ENCODE peak calls at places on chromosomes 4 and X, in four cellular contexts. T, U, C and S are unnamed samples.

GRCh38 chr4:89753601-89754066 is 83.3 kb downstream of the SNCA start:
- DNase-seq in C (peak), T (peak), U (no peak), S (peak)

GRCh38 chr4:156941940-156942548 is 29.6 kb downstream of the PDGFC start:
- DNase-seq in T (peak), U (no peak), C (peak), S (peak)

GRCh38 chr4:111230265-111230664 is 607.4 kb upstream of the PITX2 start:
- DNase-seq in T (no peak), C (no peak), U (no peak), S (no peak)

GRCh38 chr4:1168291-1169031 is 3.9 kb downstream of the SPON2 start:
- DNase-seq in U (no peak), C (no peak), T (no peak), S (no peak)

GRCh38 chrX:51568586-51568985 is 50.1 kb downstream of the CENPVL3 start:
- DNase-seq in U (no peak), C (no peak), T (no peak), S (no peak)

GRCh38 chrX:68999351-68999750 is 165.9 kb downstream of the PJA1 start:
- DNase-seq in U (no peak), T (no peak), C (no peak), S (peak)

GRCh38 chrX:53317365-53318069 is 36.1 kb upstream of the IQSEC2 start:
- DNase-seq in U (peak), T (peak), C (peak), S (peak)

GRCh38 chr4:61994036-61994435 is 793.9 kb downstream of the ADGRL3 start:
- DNase-seq in U (no peak), T (no peak), C (no peak), S (no peak)

GRCh38 chr4:630661-631060 is 5.3 kb downstream of the PDE6B start:
- DNase-seq in U (no peak), C (no peak), T (no peak), S (no peak)

GRCh38 chr4:35365186-35365585 is 879.1 kb downstream of the ARAP2 start:
- DNase-seq in U (no peak), C (no peak), T (no peak), S (no peak)

GRCh38 chrX:8404958-8405357 is 59.7 kb upstream of the VCX3B start:
- DNase-seq in T (no peak), U (no peak), C (no peak), S (no peak)

GRCh38 chr4:168551945-168552695 is 55.3 kb downstream of the PALLD start:
- DNase-seq in C (no peak), U (no peak), T (peak), S (peak)

GRCh38 chr4:38663021-38663800 is 788 bp upstream of the KLF3 start:
- DNase-seq in T (no peak), U (no peak), C (peak), S (peak)

GRCh38 chr4:113116414-113117345 is 67.2 kb downstream of the ANK2 start:
- DNase-seq in C (no peak), U (no peak), T (no peak), S (no peak)

GRCh38 chrX:10022580-10023245 is 55.6 kb downstream of the CLDN34 start:
- DNase-seq in T (no peak), C (peak), U (no peak), S (peak)

GRCh38 chrX:19672211-19672814 is 157.0 kb upstream of the MAP3K15 start:
- DNase-seq in C (no peak), U (no peak), T (no peak), S (no peak)

DNA sequence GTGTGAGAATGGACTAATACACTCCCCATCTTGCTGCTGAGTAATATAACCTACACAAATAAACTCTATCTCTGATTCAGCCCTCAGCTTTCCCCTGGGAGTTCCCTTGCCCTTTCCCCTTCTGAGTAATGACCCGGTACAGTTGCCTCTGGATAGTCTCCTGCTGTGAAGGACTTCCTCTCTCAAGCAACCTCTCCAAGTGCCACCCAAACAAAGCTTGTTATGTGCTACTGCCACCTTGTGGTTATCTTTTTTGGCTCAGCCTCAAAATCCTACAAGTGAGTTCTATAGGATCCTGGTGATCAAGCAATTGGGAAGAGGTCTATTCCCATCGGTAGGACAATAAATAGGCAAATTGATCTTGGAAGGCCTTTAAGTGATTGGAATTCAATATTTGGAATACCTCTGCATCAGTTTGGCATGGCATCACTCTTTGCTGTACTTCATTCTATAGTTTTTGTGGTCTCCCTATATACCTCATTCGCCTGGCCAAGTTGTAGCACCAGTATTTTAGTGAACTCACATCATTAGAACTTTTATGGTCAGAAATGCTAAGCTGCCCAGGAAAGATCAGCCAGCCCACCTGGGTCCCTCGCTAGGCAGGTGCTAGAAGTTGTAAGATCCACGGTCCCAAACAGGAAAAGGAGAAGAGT is 40.1 kb downstream of the ZCCHC13 start:
- DNase-seq in C (peak), T (peak), U (peak), S (peak)
- TF ChIP-seq JUN in C (no peak), T (no peak), U (no peak), S (no peak)

GRCh38 chr4:153371835-153372234 is 27.3 kb downstream of the MND1 start:
- DNase-seq in T (no peak), C (no peak), U (no peak), S (no peak)

GRCh38 chr4:153372967-153373562 is 28.6 kb downstream of the MND1 start:
- DNase-seq in T (no peak), C (no peak), U (no peak), S (no peak)

GRCh38 chr4:153375303-153375702 is 30.8 kb downstream of the MND1 start:
- DNase-seq in U (no peak), T (no peak), C (no peak), S (no peak)

DNA sequence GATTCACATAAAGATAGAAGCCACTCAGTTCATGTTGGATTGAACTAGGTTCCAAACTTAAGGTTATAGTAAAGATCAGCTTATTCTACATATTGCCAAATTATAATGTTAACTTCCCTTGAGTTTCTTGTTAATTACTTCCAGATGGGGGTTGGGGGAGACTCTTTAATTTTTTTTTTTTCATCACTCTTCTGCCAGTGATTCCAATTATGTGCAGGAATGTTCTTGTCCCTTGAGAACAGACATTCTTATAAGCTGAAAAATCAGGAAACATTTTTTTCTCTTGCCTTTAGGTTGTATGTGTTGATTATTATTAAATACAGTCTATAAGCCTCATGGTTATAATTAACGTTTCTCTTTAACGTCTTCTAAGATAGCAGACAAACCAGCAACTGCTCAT is 30.0 kb downstream of the MND1 start:
- DNase-seq in T (no peak), C (no peak), U (no peak), S (no peak)
- TF ChIP-seq MYC in T (no peak), C (no peak), U (no peak), S (no peak)

DNA sequence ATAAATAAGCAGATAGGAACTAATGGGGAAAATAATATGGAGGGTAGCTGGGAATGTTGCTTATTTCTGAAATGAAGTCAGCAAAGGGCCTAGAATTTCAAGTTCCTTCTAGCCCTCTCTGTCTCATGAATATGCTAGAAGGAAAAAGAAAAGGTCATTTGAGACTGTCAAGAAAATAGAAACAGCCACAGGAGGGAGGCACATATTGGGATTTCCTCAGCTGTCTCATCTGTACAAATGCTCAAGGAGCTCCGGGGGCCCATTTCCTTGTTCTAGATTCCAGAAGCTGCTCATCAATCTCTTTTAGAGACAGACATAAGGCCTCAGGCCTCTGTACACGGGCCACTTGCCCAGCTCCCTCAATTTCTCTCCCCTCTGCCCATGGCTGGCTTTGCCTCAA is 127.6 kb upstream of the ETNPPL start:
- DNase-seq in T (no peak), C (no peak), U (no peak), S (no peak)
- TF ChIP-seq JUN in T (no peak), C (no peak), U (no peak), S (no peak)

GRCh38 chrX:107448625-107449468 is 605 bp upstream of the FRMPD3 start:
- DNase-seq in U (no peak), C (peak), T (no peak), S (no peak)
- TF ChIP-seq MYC in U (no peak), C (no peak), T (no peak), S (no peak)

GRCh38 chr4:26030780-26031179 is 116.8 kb downstream of the SMIM20 start:
- DNase-seq in U (no peak), C (no peak), T (no peak), S (no peak)

GRCh38 chr4:26032142-26032541 is 118.1 kb downstream of the SMIM20 start:
- DNase-seq in U (no peak), C (no peak), T (no peak), S (no peak)

GRCh38 chr4:26033389-26033788 is 119.4 kb downstream of the SMIM20 start:
- DNase-seq in C (no peak), U (no peak), T (no peak), S (no peak)

GRCh38 chr4:26031704-26032103 is 117.7 kb downstream of the SMIM20 start:
- DNase-seq in T (peak), C (no peak), U (no peak), S (no peak)

DNA sequence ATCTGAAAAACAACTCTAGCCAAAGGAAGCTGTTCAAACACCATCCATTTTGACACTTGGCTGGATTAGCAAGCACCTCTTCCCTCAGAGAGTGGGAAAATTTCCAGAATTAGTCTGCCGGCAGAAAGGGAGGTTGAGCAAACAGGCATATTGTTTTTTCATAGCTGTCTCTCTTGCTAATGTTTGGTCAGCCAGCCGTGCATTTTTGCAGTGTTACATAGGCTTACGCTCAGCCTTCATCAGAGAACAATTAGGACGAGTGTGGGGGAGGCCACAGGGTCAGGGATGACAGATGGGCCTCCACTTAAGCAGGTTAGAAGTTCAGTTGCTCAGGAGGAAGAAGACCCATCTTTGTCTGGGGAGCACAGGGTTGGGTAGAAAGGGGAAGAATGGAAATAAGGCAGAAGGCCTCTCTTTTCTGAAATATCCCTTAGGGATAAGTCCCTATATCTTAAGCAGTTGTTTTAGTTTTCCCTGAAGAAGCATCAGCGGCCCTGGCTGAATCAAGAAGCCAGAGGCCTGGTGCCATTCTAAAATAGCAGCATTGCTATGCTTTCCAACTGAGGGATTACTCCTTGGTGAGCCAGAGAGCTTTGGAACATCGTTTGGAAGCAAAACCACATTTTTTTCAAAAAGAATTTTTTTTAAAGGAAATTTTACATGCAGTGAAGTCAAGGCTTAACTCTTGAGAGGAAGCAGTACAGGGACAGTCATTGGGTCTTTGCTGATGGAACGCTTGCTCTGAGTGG is 118.7 kb downstream of the SMIM20 start:
- DNase-seq in C (no peak), U (no peak), T (peak), S (no peak)
- TF ChIP-seq JUN in C (no peak), U (no peak), T (no peak), S (no peak)

DNA sequence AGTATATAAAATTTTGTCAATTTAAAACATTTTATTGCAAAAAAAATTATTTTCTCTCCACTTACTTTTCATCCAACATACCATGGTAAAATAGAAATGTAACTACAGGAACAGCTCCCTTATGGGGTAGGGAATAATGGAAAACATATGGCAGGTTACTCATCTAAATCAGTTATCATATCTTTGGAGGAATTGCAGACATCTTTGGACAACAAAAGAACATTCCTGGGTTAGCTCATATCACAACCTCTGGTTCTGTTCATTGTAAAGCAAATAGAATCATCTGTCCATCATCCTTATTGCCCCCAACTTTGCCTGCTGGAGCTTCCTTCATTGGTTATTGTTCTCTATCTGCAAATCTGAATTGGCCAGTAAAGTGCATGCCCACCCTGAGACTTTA is 387.5 kb upstream of the GRID2 start:
- DNase-seq in T (no peak), U (no peak), C (no peak), S (no peak)
- TF ChIP-seq MYC in T (no peak), U (no peak), C (no peak), S (no peak)